ENCODE peak calls at places on chromosome 11, in ten cellular contexts. P is heart left ventricle, I is brain microvascular endothelial cell, D is foreskin keratinocyte, K is OCI-LY7, W is mucosa of descending colon, Q is adrenal gland, F is glutamatergic neuron, Y is AG04450, C is HCT116. R is an unnamed sample.

GRCh38 chr11:1167256-1167655 is 9.5 kb downstream of the MUC5AC start:
- DNase-seq in Y (no peak), C (no peak), W (no peak), F (no peak), P (no peak), K (no peak), I (no peak), D (no peak), Q (no peak), R (no peak)

GRCh38 chr11:128859563-128860441 is 7.3 kb downstream of the KCNJ1 start:
- DNase-seq in W (peak), P (peak), D (peak), K (peak), Q (peak), F (peak), I (peak), C (peak), Y (no peak), R (peak)

GRCh38 chr11:84022221-84022620 is 736.1 kb upstream of the CCDC90B start:
- DNase-seq in I (no peak), D (no peak), F (no peak), C (no peak), P (no peak), W (no peak), K (no peak), Q (no peak), Y (no peak), R (no peak)

GRCh38 chr11:22466809-22467208 is 128.6 kb downstream of the SLC17A6 start:
- DNase-seq in W (no peak), K (no peak), D (peak), C (peak), Q (no peak), P (peak), I (peak), Y (peak), F (peak), R (no peak)

GRCh38 chr11:116976941-116977570 is 121.2 kb downstream of the SIK3 start:
- DNase-seq in Q (no peak), I (no peak), D (no peak), W (no peak), K (no peak), C (no peak), Y (no peak), P (no peak), F (no peak), R (no peak)

GRCh38 chr11:11787305-11788066 is 54.3 kb upstream of the USP47 start:
- DNase-seq in W (no peak), F (peak), Q (peak), Y (peak), P (peak), K (peak), I (peak), D (peak), C (peak), R (peak)

GRCh38 chr11:6357222-6357621 is 33.1 kb upstream of the SMPD1 start:
- DNase-seq in K (no peak), D (peak), C (peak), Y (peak), P (peak), F (no peak), Q (peak), I (peak), W (no peak), R (no peak)

GRCh38 chr11:250740-251299 is 14.0 kb downstream of the PSMD13 start:
- DNase-seq in D (peak), W (no peak), I (peak), C (no peak), P (peak), Q (peak), Y (no peak), F (peak), K (peak), R (peak)

GRCh38 chr11:115920087-115920461 is 415.9 kb upstream of the CADM1 start:
- DNase-seq in K (no peak), D (peak), I (no peak), Q (no peak), P (no peak), W (no peak), F (no peak), C (no peak), Y (no peak), R (no peak)

GRCh38 chr11:31690516-31690915 is 120.6 kb downstream of the PAX6 start:
- DNase-seq in F (no peak), Y (no peak), C (no peak), W (no peak), K (no peak), I (no peak), P (no peak), Q (no peak), D (no peak), R (no peak)

GRCh38 chr11:111088872-111089271 is 156.7 kb upstream of the POU2AF2 start:
- DNase-seq in W (no peak), D (no peak), P (no peak), C (no peak), Q (no peak), I (no peak), F (no peak), K (no peak), Y (no peak), R (no peak)

GRCh38 chr11:82234256-82234655 is 499.4 kb downstream of the FAM181B start:
- DNase-seq in K (no peak), D (no peak), F (no peak), C (no peak), Q (no peak), Y (no peak), P (no peak), W (no peak), I (no peak), R (no peak)

GRCh38 chr11:130212431-130212961 is 52.9 kb downstream of the ST14 start:
- DNase-seq in K (no peak), Y (no peak), F (no peak), P (peak), I (no peak), C (no peak), D (no peak), Q (no peak), W (no peak), R (peak)

GRCh38 chr11:128201006-128201405 is 386.4 kb downstream of the ETS1 start:
- DNase-seq in F (no peak), Y (no peak), D (no peak), Q (no peak), K (no peak), C (no peak), W (no peak), I (no peak), P (no peak), R (no peak)

GRCh38 chr11:30914143-30914762 is 328.1 kb upstream of the MPPED2 start:
- DNase-seq in W (no peak), C (peak), F (peak), I (peak), Q (peak), P (peak), Y (peak), D (peak), K (peak), R (peak)

GRCh38 chr11:47399860-47400812 is 8.3 kb upstream of the SLC39A13 start:
- DNase-seq in D (no peak), C (no peak), Q (no peak), F (no peak), K (peak), P (peak), I (no peak), Y (no peak), W (peak), R (peak)

GRCh38 chr11:43462359-43462758 is 103.6 kb downstream of the TTC17 start:
- DNase-seq in K (no peak), Q (no peak), Y (no peak), F (no peak), I (no peak), C (no peak), W (no peak), P (no peak), D (no peak), R (no peak)

GRCh38 chr11:94283678-94284077 is 20.7 kb upstream of the IZUMO1R start:
- DNase-seq in Y (no peak), K (no peak), W (no peak), P (no peak), D (no peak), I (no peak), F (no peak), Q (no peak), C (no peak), R (no peak)

GRCh38 chr11:61969391-61969758 is 1.9 kb upstream of the FTH1 start:
- DNase-seq in K (no peak), F (no peak), C (no peak), W (no peak), D (peak), I (no peak), Q (no peak), P (no peak), Y (no peak), R (no peak)

GRCh38 chr11:106691807-106692365 is 326.4 kb downstream of the GUCY1A2 start:
- DNase-seq in Q (no peak), W (no peak), P (no peak), K (no peak), F (no peak), C (no peak), D (peak), Y (peak), I (peak), R (no peak)

GRCh38 chr11:11230802-11231562 is 122.1 kb downstream of the CSNK2A3 start:
- DNase-seq in P (no peak), D (no peak), C (peak), Y (no peak), W (no peak), K (peak), I (no peak), Q (no peak), F (peak), R (peak)

GRCh38 chr11:116787786-116788486 is at the start of gene ZPR1:
- DNase-seq in C (peak), Y (no peak), Q (peak), W (peak), F (peak), P (peak), K (peak), I (peak), D (peak), R (peak)

GRCh38 chr11:121293276-121293569 is 652 bp downstream of the SC5D start:
- DNase-seq in P (no peak), C (no peak), I (peak), F (no peak), D (no peak), Y (no peak), K (no peak), Q (no peak), W (no peak), R (no peak)

GRCh38 chr11:94537051-94537600 is 6.6 kb upstream of the FUT4 start:
- DNase-seq in Y (peak), I (peak), P (no peak), Q (no peak), W (no peak), F (no peak), C (no peak), D (no peak), K (no peak), R (no peak)

GRCh38 chr11:124879999-124880611 is 14.9 kb downstream of the ROBO3 start:
- DNase-seq in I (no peak), C (no peak), F (no peak), D (no peak), Q (no peak), W (no peak), P (no peak), Y (no peak), K (no peak), R (no peak)

GRCh38 chr11:86941871-86942208 is 13.4 kb downstream of the FZD4 start:
- DNase-seq in Q (no peak), W (no peak), D (no peak), Y (no peak), P (no peak), I (no peak), K (no peak), C (no peak), F (no peak), R (no peak)

GRCh38 chr11:43359432-43359818 is 705 bp downstream of the TTC17 start:
- DNase-seq in I (peak), C (no peak), D (peak), W (no peak), P (no peak), F (no peak), Q (no peak), Y (no peak), K (peak), R (peak)

GRCh38 chr11:106503901-106504300 is 426.4 kb downstream of the AASDHPPT start:
- DNase-seq in D (no peak), Q (no peak), K (no peak), C (no peak), P (no peak), F (no peak), W (no peak), Y (no peak), I (peak), R (no peak)

GRCh38 chr11:133927690-133928627 is 28.8 kb downstream of the IGSF9B start:
- DNase-seq in I (peak), D (peak), W (peak), K (peak), C (no peak), Q (peak), P (peak), F (peak), Y (peak), R (peak)

GRCh38 chr11:116109228-116109627 is 605.0 kb upstream of the CADM1 start:
- DNase-seq in P (no peak), F (no peak), K (no peak), W (no peak), D (peak), I (peak), Q (peak), C (peak), Y (no peak), R (no peak)

GRCh38 chr11:123437236-123437979 is 7.3 kb downstream of the GRAMD1B start:
- DNase-seq in F (no peak), Q (no peak), P (no peak), I (no peak), Y (no peak), D (no peak), W (no peak), C (no peak), K (no peak), R (no peak)

GRCh38 chr11:68064876-68065275 is 26.1 kb downstream of the TCIRG1 start:
- DNase-seq in C (no peak), P (no peak), K (no peak), W (no peak), Q (no peak), I (no peak), F (no peak), Y (no peak), D (no peak), R (no peak)

GRCh38 chr11:125062196-125062930 is 742 bp upstream of the SLC37A2 start:
- DNase-seq in P (no peak), C (no peak), Y (no peak), D (no peak), K (no peak), Q (no peak), F (peak), I (no peak), W (no peak), R (no peak)

GRCh38 chr11:12163181-12163841 is 52.9 kb downstream of the MICAL2 start:
- DNase-seq in I (peak), W (no peak), K (no peak), Y (no peak), C (no peak), F (no peak), D (peak), Q (no peak), P (peak), R (no peak)

GRCh38 chr11:88508558-88508807 is 170.9 kb upstream of the CTSC start:
- DNase-seq in Y (no peak), F (peak), P (no peak), Q (no peak), W (no peak), K (no peak), C (no peak), D (no peak), I (no peak), R (peak)

GRCh38 chr11:7977251-7977917 is 9.8 kb upstream of the EIF3F start:
- DNase-seq in P (no peak), Q (no peak), Y (peak), D (peak), W (no peak), I (peak), C (no peak), F (no peak), K (peak), R (no peak)

GRCh38 chr11:11988099-11988651 is 20.3 kb downstream of the DKK3 start:
- DNase-seq in F (no peak), Y (no peak), P (no peak), Q (peak), C (no peak), K (no peak), D (peak), I (peak), W (no peak), R (no peak)

GRCh38 chr11:95327273-95327948 is 96.4 kb upstream of the SESN3 start:
- DNase-seq in Q (no peak), C (no peak), I (no peak), D (no peak), F (no peak), P (no peak), K (no peak), Y (no peak), W (no peak), R (no peak)

GRCh38 chr11:132448334-132448995 is 1078.0 kb downstream of the NTM start:
- DNase-seq in C (no peak), D (no peak), Q (no peak), W (no peak), F (no peak), K (no peak), Y (no peak), I (peak), P (no peak), R (no peak)

DNA sequence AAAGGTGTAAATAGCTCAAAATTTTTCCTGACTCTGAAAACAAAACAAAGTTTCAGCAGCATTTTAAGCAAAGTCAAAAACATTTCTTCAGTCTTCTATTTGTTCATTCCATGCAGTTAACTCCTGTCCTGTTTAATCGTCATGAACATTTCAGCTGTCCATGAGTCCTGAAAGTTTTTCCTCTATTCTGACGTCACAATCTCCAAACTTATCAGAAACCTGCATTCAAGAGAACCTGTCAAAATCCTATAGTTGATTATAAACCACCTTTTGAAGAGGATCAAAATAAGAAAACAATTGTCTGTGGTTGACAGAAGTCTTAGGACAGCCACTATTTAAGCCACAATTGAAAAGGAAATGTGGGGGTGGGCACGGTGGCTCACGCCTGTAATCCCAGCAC is 15.4 kb downstream of the FOLR3 start:
- DNase-seq in D (no peak), C (no peak), F (no peak), W (no peak), K (no peak), Y (no peak), Q (no peak), P (no peak), I (no peak), R (no peak)
- TF ChIP-seq CTCF in D (no peak), C (no peak), F (no peak), W (no peak), K (no peak), Y (no peak), Q (no peak), P (no peak), I (no peak), R (no peak)

DNA sequence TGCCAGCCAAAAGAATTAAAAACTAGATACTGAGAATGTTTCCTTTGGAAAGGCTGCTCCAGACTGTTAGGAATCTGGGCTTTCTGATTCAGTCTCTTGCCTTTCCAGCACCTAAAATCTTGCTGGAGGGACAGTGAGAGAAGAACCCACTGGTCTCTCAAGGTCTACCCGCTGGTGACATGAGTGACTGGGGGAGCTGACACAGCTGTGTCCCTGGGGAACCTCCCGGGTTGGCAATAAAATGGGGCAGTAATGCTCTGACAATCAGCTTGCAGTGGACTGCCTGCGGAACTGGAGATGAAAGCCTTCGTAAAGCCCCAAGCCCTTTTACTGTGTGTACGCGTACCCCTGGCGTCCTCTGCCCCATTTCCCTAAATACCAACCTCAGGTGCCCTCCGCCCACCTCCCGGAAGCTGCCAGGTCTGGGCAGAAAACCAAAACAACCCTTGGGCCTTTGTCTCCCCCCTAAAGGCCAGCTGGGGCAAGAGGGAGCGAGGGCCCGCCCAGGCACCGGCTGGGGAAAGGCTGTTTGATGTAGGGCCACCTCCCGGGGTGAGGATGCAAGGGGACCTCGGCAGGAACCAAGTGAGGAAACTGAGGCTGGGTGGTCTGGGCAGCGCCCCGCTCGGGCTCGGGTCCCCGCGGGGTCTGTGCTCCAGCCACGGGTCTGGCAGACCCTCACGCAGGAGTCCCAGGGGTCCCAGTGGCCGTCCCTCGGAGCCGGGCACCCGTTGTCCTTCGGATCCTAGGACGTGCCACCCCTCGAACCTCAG is 741 bp downstream of the CARS1 start:
- DNase-seq in D (no peak), I (no peak), Y (no peak), K (peak), C (no peak), Q (peak), W (no peak), F (no peak), P (no peak), R (no peak)
- TF ChIP-seq CTCF in D (no peak), I (no peak), Y (no peak), K (no peak), C (no peak), Q (no peak), W (no peak), F (no peak), P (no peak), R (no peak)

GRCh38 chr11:70506658-70506970 is 108.3 kb downstream of the CTTN start:
- DNase-seq in P (no peak), F (no peak), Y (no peak), Q (no peak), K (no peak), W (no peak), I (no peak), C (no peak), D (no peak), R (no peak)
- TF ChIP-seq CTCF in P (no peak), F (no peak), Y (no peak), Q (no peak), K (no peak), W (no peak), I (no peak), C (no peak), D (no peak), R (no peak)

DNA sequence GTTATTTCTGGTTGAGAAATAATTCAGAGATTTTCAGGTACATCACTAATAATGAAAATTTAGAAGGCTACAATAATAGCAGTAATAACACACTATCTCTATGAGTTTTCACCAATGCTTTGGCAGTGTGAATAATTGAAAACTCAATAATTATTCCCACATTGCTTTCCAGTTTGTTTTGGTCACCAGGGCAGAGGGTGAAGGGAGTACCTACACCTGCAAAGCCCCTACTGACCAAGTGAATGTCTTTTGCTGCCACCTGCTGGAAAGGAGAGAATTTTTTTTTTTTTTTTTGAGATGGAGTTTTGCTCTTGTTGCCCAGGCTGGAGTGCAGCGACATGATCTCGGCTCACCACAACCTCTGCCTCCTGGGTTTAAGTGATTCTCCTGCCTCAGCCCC is 3.2 kb downstream of the NELL1 start:
- DNase-seq in D (no peak), P (no peak), Y (no peak), F (no peak), K (peak), W (no peak), Q (no peak), I (no peak), C (peak), R (peak)
- TF ChIP-seq CTCF in D (peak), P (peak), Y (peak), F (peak), K (peak), W (no peak), Q (peak), I (peak), C (peak), R (peak)

DNA sequence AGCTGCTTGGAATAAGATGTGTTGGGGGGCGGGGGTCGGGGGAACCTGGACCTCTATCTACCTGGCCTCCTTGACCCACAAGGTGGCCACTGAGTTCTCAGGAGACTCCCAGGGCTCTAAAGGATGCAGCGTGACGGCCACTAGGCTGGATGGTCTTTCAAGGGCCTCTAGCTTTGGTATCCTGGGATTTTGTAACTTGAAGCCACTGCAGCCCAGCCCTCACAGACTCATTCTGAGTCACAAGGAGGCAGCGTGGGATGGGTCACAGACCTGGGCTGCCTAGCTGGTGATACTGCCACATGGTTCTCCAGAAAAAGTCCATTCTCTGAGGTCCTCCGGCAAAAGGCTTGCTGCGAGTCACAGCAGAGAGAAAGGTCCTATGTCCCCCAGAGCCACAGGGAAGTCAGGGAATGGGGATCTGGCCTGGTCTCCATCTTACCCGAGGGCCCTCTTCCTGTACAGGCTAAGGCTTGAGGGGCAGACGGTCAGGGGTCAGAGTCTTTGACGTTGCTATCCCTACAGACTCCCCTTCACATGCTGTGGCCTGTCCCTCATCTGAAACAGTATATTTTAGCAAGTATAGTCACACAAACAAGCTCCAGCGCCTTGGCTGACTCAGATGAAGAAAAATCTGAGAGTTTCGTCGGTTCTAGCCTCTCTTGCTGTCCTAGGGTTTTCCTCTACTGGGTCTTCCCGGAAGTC is 52.4 kb downstream of the KCNC1 start:
- DNase-seq in F (no peak), K (no peak), W (no peak), I (peak), Y (peak), C (peak), Q (no peak), D (peak), P (no peak), R (no peak)
- TF ChIP-seq CTCF in F (no peak), K (no peak), W (no peak), I (peak), Y (peak), C (no peak), Q (no peak), D (peak), P (no peak), R (no peak)

R was measured in GM20000.